ENCODE peak calls at places on chromosomes 5 and 9, in six cellular contexts. S is uterus, J is kidney, A is HCT116, I is heart right ventricle, O is mucosa of descending colon. U is an unnamed sample.

GRCh38 chr9:116382053-116382452 is 228.5 kb downstream of the PAPPA start:
- DNase-seq in I (no peak), A (no peak), S (no peak), J (no peak), O (no peak), U (no peak)

GRCh38 chr5:85814596-85814995 is 803.1 kb upstream of the COX7C start:
- DNase-seq in O (no peak), S (no peak), A (no peak), J (no peak), I (no peak), U (no peak)

GRCh38 chr5:123776761-123777160 is 264.8 kb downstream of the CSNK1G3 start:
- DNase-seq in S (no peak), O (no peak), I (no peak), J (no peak), A (no peak), U (no peak)

GRCh38 chr5:148973455-148973854 is 89.4 kb downstream of the SH3TC2 start:
- DNase-seq in J (no peak), I (no peak), A (no peak), O (no peak), S (no peak), U (no peak)

GRCh38 chr5:117794847-117795246 is 1193.5 kb downstream of the DTWD2 start:
- DNase-seq in O (no peak), S (no peak), J (no peak), I (no peak), A (no peak), U (no peak)

GRCh38 chr9:97983524-97984187 is 515 bp downstream of the ANP32B start:
- DNase-seq in I (peak), A (no peak), J (peak), O (peak), S (no peak), U (peak)

GRCh38 chr5:75167345-75167744 is 69.3 kb downstream of the ANKRD31 start:
- DNase-seq in S (no peak), I (no peak), O (no peak), J (no peak), A (peak), U (no peak)

GRCh38 chr5:78269088-78269703 is 25.3 kb downstream of the AP3B1 start:
- DNase-seq in I (no peak), A (no peak), S (no peak), J (no peak), O (no peak), U (no peak)

GRCh38 chr9:78557540-78557939 is 260.6 kb downstream of the PSAT1 start:
- DNase-seq in A (no peak), O (no peak), S (no peak), I (no peak), J (no peak), U (no peak)

GRCh38 chr9:116166713-116167112 is 13.1 kb downstream of the PAPPA start:
- DNase-seq in A (no peak), J (no peak), S (no peak), I (no peak), O (no peak), U (no peak)

GRCh38 chr9:35616681-35617459 is 1.3 kb downstream of the CD72 start:
- DNase-seq in O (peak), S (peak), A (no peak), J (peak), I (peak), U (no peak)

GRCh38 chr5:154341620-154342019 is 104.2 kb upstream of the SAP30L start:
- DNase-seq in S (no peak), O (no peak), J (no peak), A (no peak), I (no peak), U (no peak)

GRCh38 chr5:143405063-143405746 is 1.7 kb upstream of the NR3C1 start:
- DNase-seq in S (peak), J (peak), O (peak), A (no peak), I (peak), U (peak)
- TF ChIP-seq CTCF in S (peak), J (peak), O (no peak), A (no peak), I (no peak), U (peak)

GRCh38 chr5:170986598-170986997 is 124.8 kb downstream of the RANBP17 start:
- DNase-seq in A (no peak), O (no peak), S (no peak), J (no peak), I (no peak), U (no peak)
- TF ChIP-seq CTCF in A (no peak), O (no peak), S (no peak), J (no peak), I (no peak), U (no peak)

GRCh38 chr5:104179057-104179456 is 616.5 kb upstream of the NUDT12 start:
- DNase-seq in J (no peak), A (peak), S (no peak), O (no peak), I (no peak), U (no peak)
- TF ChIP-seq CTCF in J (peak), A (peak), S (no peak), O (no peak), I (no peak), U (peak)

GRCh38 chr5:10106806-10107205 is 142.9 kb downstream of the ATPSCKMT start:
- DNase-seq in O (no peak), S (no peak), A (no peak), I (no peak), J (no peak), U (no peak)

GRCh38 chr5:10110228-10110627 is 139.5 kb downstream of the ATPSCKMT start:
- DNase-seq in I (no peak), S (no peak), J (no peak), A (no peak), O (no peak), U (no peak)

GRCh38 chr5:10116594-10116993 is 133.1 kb downstream of the ATPSCKMT start:
- DNase-seq in A (no peak), J (no peak), I (no peak), S (no peak), O (no peak), U (no peak)

GRCh38 chr5:10115669-10116068 is 134.0 kb downstream of the ATPSCKMT start:
- DNase-seq in I (no peak), S (no peak), A (no peak), J (no peak), O (no peak), U (no peak)

GRCh38 chr5:10111575-10111974 is 138.1 kb downstream of the ATPSCKMT start:
- DNase-seq in A (peak), O (no peak), S (no peak), J (no peak), I (no peak), U (no peak)
- TF ChIP-seq CTCF in A (peak), O (no peak), S (no peak), J (no peak), I (no peak), U (peak)

GRCh38 chr5:116571568-116572321 is 2.9 kb downstream of the SEMA6A start:
- DNase-seq in I (no peak), A (no peak), O (no peak), S (no peak), J (no peak), U (no peak)
- TF ChIP-seq CTCF in I (no peak), A (no peak), O (no peak), S (no peak), J (no peak), U (peak)

GRCh38 chr5:45532826-45533624 is 163.2 kb downstream of the HCN1 start:
- DNase-seq in J (no peak), I (no peak), A (no peak), S (no peak), O (no peak), U (no peak)
- TF ChIP-seq CTCF in J (no peak), I (no peak), A (no peak), S (no peak), O (no peak), U (no peak)

DNA sequence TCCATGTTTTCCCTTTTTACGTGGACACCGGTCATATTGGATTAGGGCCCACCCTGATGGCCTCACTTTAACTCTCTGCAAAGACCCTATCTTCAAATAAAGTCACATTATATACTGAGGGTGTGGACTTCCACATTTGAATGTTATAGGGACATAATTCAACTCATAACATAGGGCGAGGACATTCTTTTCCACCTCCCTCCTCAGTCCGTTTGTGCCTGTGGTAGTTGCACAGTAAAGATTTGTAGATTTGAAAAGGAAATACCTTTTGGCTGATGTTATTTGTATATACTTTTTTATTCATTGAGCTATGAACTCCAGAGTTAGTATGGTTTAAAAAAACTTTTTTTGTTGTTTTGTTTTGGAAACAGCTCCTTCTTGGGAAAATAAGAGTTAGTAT is 51.0 kb upstream of the DHFR start:
- DNase-seq in S (no peak), J (no peak), A (no peak), I (no peak), O (no peak), U (no peak)
- TF ChIP-seq CTCF in S (no peak), J (no peak), A (no peak), I (no peak), O (no peak), U (no peak)

DNA sequence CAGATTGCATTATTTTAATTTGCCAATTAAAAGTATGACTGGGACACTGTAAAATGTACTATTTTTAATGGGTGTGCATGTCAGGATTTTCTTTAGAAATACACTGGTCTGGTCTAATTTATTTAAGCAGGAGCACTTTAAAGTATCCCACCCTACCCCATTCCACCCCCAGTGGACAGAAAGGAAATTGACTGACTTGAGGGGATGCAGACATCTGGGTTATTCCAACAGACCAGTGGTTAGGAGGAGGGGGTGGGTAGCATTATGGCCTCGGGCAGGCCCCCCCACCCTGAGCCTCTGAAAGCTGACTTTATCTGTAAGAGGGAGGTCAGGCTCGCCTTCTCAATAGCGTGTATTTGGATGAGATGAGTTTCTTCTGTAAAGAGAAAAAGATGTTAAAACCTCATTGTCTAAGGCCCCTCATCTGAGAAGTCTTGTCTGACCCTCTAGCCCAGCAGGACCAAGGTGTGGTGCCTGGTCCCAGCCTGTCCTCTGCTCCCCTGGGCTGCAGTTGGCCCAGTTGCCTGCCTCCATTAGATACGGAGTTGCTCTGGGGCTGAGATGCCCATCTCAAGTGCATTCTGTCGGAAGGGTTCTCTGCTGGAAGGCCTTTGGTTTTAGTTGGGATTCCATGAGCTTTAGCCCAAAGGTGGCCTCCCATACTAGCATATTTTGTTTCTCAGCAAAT is 4.4 kb downstream of the HNRNPAB start:
- DNase-seq in A (no peak), J (peak), O (no peak), S (no peak), I (no peak), U (no peak)
- TF ChIP-seq CTCF in A (peak), J (no peak), O (no peak), S (no peak), I (no peak), U (peak)